ENCODE peak calls at places on chromosomes 11 and 22, in five cellular contexts. One of them, this sample, is unnamed.

GRCh38 chr11:19393941-19394340 is 153.2 kb upstream of the E2F8 start:
- DNase-seq in mesendoderm: peak; percentile 40
- DNase-seq in IMR-90: peak; percentile 83
- DNase-seq in H1: no peak
- DNase-seq in AG04450: no peak
- DNase-seq in this sample: no peak

GRCh38 chr22:46352691-46353386 is 17.3 kb downstream of the TRMU start:
- DNase-seq in IMR-90: peak; percentile 26
- DNase-seq in mesendoderm: peak; percentile 37
- DNase-seq in H1: no peak
- DNase-seq in AG04450: no peak
- DNase-seq in this sample: no peak

GRCh38 chr11:11786771-11787170 is 55.0 kb upstream of the USP47 start:
- DNase-seq in IMR-90: peak; percentile 40
- DNase-seq in H1: no peak
- DNase-seq in mesendoderm: peak; percentile 68
- DNase-seq in AG04450: no peak
- DNase-seq in this sample: no peak

GRCh38 chr22:17366830-17367229 is 2.4 kb upstream of the CECR2 start:
- DNase-seq in H1: no peak
- DNase-seq in IMR-90: no peak
- DNase-seq in mesendoderm: peak; percentile 89
- DNase-seq in AG04450: no peak
- DNase-seq in this sample: no peak

GRCh38 chr11:60818057-60818456 is 23.9 kb upstream of the CCDC86 start:
- DNase-seq in mesendoderm: peak; percentile 19
- DNase-seq in IMR-90: no peak
- DNase-seq in AG04450: no peak
- DNase-seq in H1: no peak
- DNase-seq in this sample: no peak

GRCh38 chr22:37561209-37562048 is 1.1 kb downstream of the CDC42EP1 start:
- DNase-seq in mesendoderm: peak; percentile 92
- DNase-seq in AG04450: peak; percentile 63
- DNase-seq in IMR-90: peak; percentile 86
- DNase-seq in H1: peak; percentile 70
- DNase-seq in this sample: no peak

GRCh38 chr11:520428-521178 is 13.6 kb upstream of the RNH1 start:
- DNase-seq in AG04450: no peak
- DNase-seq in IMR-90: no peak
- DNase-seq in H1: no peak
- DNase-seq in mesendoderm: no peak
- DNase-seq in this sample: no peak

GRCh38 chr11:27088353-27088752 is 47.7 kb downstream of the BBOX1 start:
- DNase-seq in mesendoderm: no peak
- DNase-seq in AG04450: no peak
- DNase-seq in H1: no peak
- DNase-seq in IMR-90: no peak
- DNase-seq in this sample: peak; percentile 7

GRCh38 chr22:39428597-39429071 is 28.2 kb upstream of the MGAT3 start:
- DNase-seq in mesendoderm: peak; percentile 100
- DNase-seq in H1: peak; percentile 80
- DNase-seq in IMR-90: no peak
- DNase-seq in AG04450: no peak
- DNase-seq in this sample: no peak

GRCh38 chr22:31393890-31394289 is 5.5 kb upstream of the DRG1 start:
- DNase-seq in IMR-90: no peak
- DNase-seq in mesendoderm: no peak
- DNase-seq in AG04450: no peak
- DNase-seq in H1: no peak
- DNase-seq in this sample: no peak

GRCh38 chr11:47611240-47611863 is 17.1 kb upstream of the C1QTNF4 start:
- DNase-seq in AG04450: no peak
- DNase-seq in IMR-90: no peak
- DNase-seq in H1: no peak
- DNase-seq in mesendoderm: no peak
- DNase-seq in this sample: no peak

GRCh38 chr11:26858098-26858497 is 135.8 kb upstream of the FIBIN start:
- DNase-seq in H1: no peak
- DNase-seq in IMR-90: no peak
- DNase-seq in mesendoderm: no peak
- DNase-seq in AG04450: no peak
- DNase-seq in this sample: no peak

GRCh38 chr11:21988477-21988876 is 204.4 kb upstream of the ANO5 start:
- DNase-seq in AG04450: no peak
- DNase-seq in IMR-90: no peak
- DNase-seq in mesendoderm: no peak
- DNase-seq in H1: no peak
- DNase-seq in this sample: no peak

GRCh38 chr11:39374963-39375698 is 2084.3 kb downstream of the LRRC4C start:
- DNase-seq in AG04450: no peak
- DNase-seq in H1: no peak
- DNase-seq in mesendoderm: peak; percentile 20
- DNase-seq in IMR-90: peak; percentile 2
- DNase-seq in this sample: no peak

GRCh38 chr11:2791521-2792375 is 92.0 kb upstream of the KCNQ1OT1 start:
- DNase-seq in IMR-90: no peak
- DNase-seq in H1: no peak
- DNase-seq in AG04450: no peak
- DNase-seq in mesendoderm: peak; percentile 11
- DNase-seq in this sample: no peak

GRCh38 chr11:47325271-47326041 is 27.0 kb downstream of the MYBPC3 start:
- DNase-seq in mesendoderm: no peak
- DNase-seq in IMR-90: no peak
- DNase-seq in AG04450: no peak
- DNase-seq in H1: no peak
- DNase-seq in this sample: no peak

GRCh38 chr11:61055776-61056175 is 46.5 kb upstream of the CD5 start:
- DNase-seq in H1: no peak
- DNase-seq in mesendoderm: no peak
- DNase-seq in AG04450: no peak
- DNase-seq in IMR-90: no peak
- DNase-seq in this sample: no peak

GRCh38 chr11:119530503-119530902 is 107.5 kb upstream of the THY1 start:
- DNase-seq in AG04450: no peak
- DNase-seq in H1: no peak
- DNase-seq in IMR-90: no peak
- DNase-seq in mesendoderm: no peak
- DNase-seq in this sample: no peak

GRCh38 chr11:23924226-23924625 is 572.6 kb upstream of the LUZP2 start:
- DNase-seq in IMR-90: no peak
- DNase-seq in H1: no peak
- DNase-seq in mesendoderm: peak; percentile 33
- DNase-seq in AG04450: no peak
- DNase-seq in this sample: no peak

GRCh38 chr22:46707827-46708570 is 30.1 kb downstream of the CERK start:
- DNase-seq in AG04450: no peak
- DNase-seq in IMR-90: no peak
- DNase-seq in H1: no peak
- DNase-seq in mesendoderm: no peak
- DNase-seq in this sample: no peak

GRCh38 chr22:39414886-39415285 is 15.3 kb downstream of the TAB1 start:
- DNase-seq in IMR-90: no peak
- DNase-seq in mesendoderm: no peak
- DNase-seq in AG04450: no peak
- DNase-seq in H1: no peak
- DNase-seq in this sample: no peak

GRCh38 chr11:6737872-6738466 is 33.8 kb downstream of the OR2AG2 start:
- DNase-seq in AG04450: no peak
- DNase-seq in mesendoderm: peak; percentile 56
- DNase-seq in H1: no peak
- DNase-seq in IMR-90: peak; percentile 34
- DNase-seq in this sample: no peak

DNA sequence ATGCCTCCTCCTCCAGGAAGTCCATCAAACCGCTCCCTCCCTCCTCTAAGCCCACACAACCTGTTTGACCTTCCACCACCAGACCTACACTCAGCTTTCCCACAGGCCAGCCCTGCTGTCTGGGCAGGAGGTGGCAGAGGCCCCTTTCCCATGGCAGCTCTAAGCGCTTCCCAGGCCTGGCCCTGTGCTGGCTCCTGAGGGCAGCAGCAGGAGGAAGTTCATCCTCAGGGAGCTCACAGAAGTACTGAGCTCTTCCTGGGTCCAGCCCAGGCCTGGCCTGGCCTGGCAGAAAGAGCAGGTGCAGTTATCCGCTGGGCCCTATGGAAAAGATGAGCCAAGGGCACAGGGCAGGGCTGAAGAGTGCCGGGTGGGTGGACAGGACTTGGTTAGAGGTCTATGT is 31.4 kb downstream of the ARAP1 start:
- DNase-seq in IMR-90: no peak
- DNase-seq in H1: no peak
- DNase-seq in mesendoderm: no peak
- DNase-seq in AG04450: no peak
- DNase-seq in this sample: no peak
- H3K4me3 ChIP-seq in IMR-90: peak overlapping the region; percentile 41
- H3K4me3 ChIP-seq in H1: no peak overlapping the region
- H3K4me3 ChIP-seq in mesendoderm: no peak overlapping the region
- H3K4me3 ChIP-seq in AG04450: peak overlapping the region; percentile 80
- H3K4me3 ChIP-seq in this sample: peak overlapping the region; percentile 58

GRCh38 chr11:57776577-57776976 is 15.0 kb downstream of the CTNND1 start:
- DNase-seq in IMR-90: no peak
- DNase-seq in AG04450: no peak
- DNase-seq in H1: no peak
- DNase-seq in mesendoderm: no peak
- DNase-seq in this sample: no peak

GRCh38 chr11:57776101-57776511 is 14.5 kb downstream of the CTNND1 start:
- DNase-seq in mesendoderm: peak; percentile 94
- DNase-seq in AG04450: no peak
- DNase-seq in H1: no peak
- DNase-seq in IMR-90: peak; percentile 63
- DNase-seq in this sample: no peak

GRCh38 chr11:57778318-57779037 is 16.9 kb downstream of the CTNND1 start:
- DNase-seq in AG04450: peak; percentile 95
- DNase-seq in mesendoderm: peak; percentile 99
- DNase-seq in H1: peak; percentile 79
- DNase-seq in IMR-90: peak; percentile 98
- DNase-seq in this sample: peak; percentile 95

GRCh38 chr11:57779275-57779674 is 17.7 kb downstream of the CTNND1 start:
- DNase-seq in H1: no peak
- DNase-seq in IMR-90: peak; percentile 63
- DNase-seq in mesendoderm: peak; percentile 98
- DNase-seq in AG04450: no peak
- DNase-seq in this sample: peak; percentile 45

GRCh38 chr11:57777969-57778317 is 16.3 kb downstream of the CTNND1 start:
- DNase-seq in H1: no peak
- DNase-seq in mesendoderm: peak; percentile 66
- DNase-seq in IMR-90: no peak
- DNase-seq in AG04450: no peak
- DNase-seq in this sample: no peak
- H3K4me3 ChIP-seq in H1: peak overlapping the region; percentile 39
- H3K4me3 ChIP-seq in mesendoderm: no peak overlapping the region
- H3K4me3 ChIP-seq in IMR-90: peak overlapping the region; percentile 5
- H3K4me3 ChIP-seq in AG04450: peak overlapping the region; percentile 10
- H3K4me3 ChIP-seq in this sample: no peak overlapping the region

GRCh38 chr11:130451261-130452019 is 3.0 kb downstream of the ADAMTS15 start:
- DNase-seq in mesendoderm: no peak
- DNase-seq in IMR-90: peak; percentile 74
- DNase-seq in H1: no peak
- DNase-seq in AG04450: no peak
- DNase-seq in this sample: no peak
- H3K4me3 ChIP-seq in mesendoderm: no peak overlapping the region
- H3K4me3 ChIP-seq in IMR-90: peak overlapping the region; percentile 81
- H3K4me3 ChIP-seq in H1: no peak overlapping the region
- H3K4me3 ChIP-seq in AG04450: peak overlapping the region; percentile 31
- H3K4me3 ChIP-seq in this sample: no peak overlapping the region

GRCh38 chr11:128089962-128090361 is 497.4 kb downstream of the ETS1 start:
- DNase-seq in AG04450: no peak
- DNase-seq in mesendoderm: no peak
- DNase-seq in IMR-90: no peak
- DNase-seq in H1: no peak
- DNase-seq in this sample: no peak
- H3K4me3 ChIP-seq in AG04450: no peak overlapping the region
- H3K4me3 ChIP-seq in mesendoderm: no peak overlapping the region
- H3K4me3 ChIP-seq in IMR-90: no peak overlapping the region
- H3K4me3 ChIP-seq in H1: no peak overlapping the region
- H3K4me3 ChIP-seq in this sample: no peak overlapping the region